ENCODE peak calls at places on chromosomes 5 and 9, in six cellular contexts. P is CD8-positive, alpha-beta memory T cell; M is HCT116; C is thyroid gland; X is lower lobe of right lung; G is SJSA1. O is an unnamed sample.

GRCh38 chr5:50406874-50407273 is 34.2 kb downstream of the EMB start:
- DNase-seq in P (no peak), M (no peak), C (peak; percentile 10), X (no peak), G (no peak), O (no peak)

GRCh38 chr9:116658265-116658664 is 28.8 kb upstream of the TRIM32 start:
- DNase-seq in P (no peak), M (no peak), C (no peak), X (no peak), G (no peak), O (no peak)

GRCh38 chr9:130900701-130901497 is 4.3 kb upstream of the QRFP start:
- DNase-seq in P (no peak), M (no peak), C (no peak), X (no peak), G (no peak), O (no peak)

GRCh38 chr9:97811534-97812246 is 41.3 kb upstream of the FOXE1 start:
- DNase-seq in P (no peak), M (no peak), C (peak; percentile 54), X (no peak), G (peak; percentile 74), O (peak; percentile 42)

GRCh38 chr5:13945271-13945670 is 783 bp upstream of the DNAH5 start:
- DNase-seq in P (no peak), M (no peak), C (no peak), X (no peak), G (no peak), O (no peak)

GRCh38 chr9:7009065-7009464 is 251.3 kb downstream of the KDM4C start:
- DNase-seq in P (no peak), M (no peak), C (no peak), X (no peak), G (no peak), O (no peak)

GRCh38 chr5:107951322-107951721 is 280.6 kb upstream of the EFNA5 start:
- DNase-seq in P (no peak), M (no peak), C (peak; percentile 36), X (no peak), G (no peak), O (no peak)

GRCh38 chr5:33558489-33558888 is 117.7 kb downstream of the TARS1 start:
- DNase-seq in P (no peak), M (no peak), C (no peak), X (no peak), G (no peak), O (no peak)

GRCh38 chr9:121735065-121735791 is 83.8 kb downstream of the DAB2IP start:
- DNase-seq in P (no peak), M (no peak), C (no peak), X (no peak), G (no peak), O (peak; percentile 85)
- H3K27ac ChIP-seq in P (no peak overlapping the region), M (peak overlapping the region; percentile 41), C (peak overlapping the region; percentile 64), X (peak overlapping the region; percentile 89), G (no peak overlapping the region), O (peak overlapping the region; percentile 37)

GRCh38 chr9:76213751-76214150 is 180.5 kb downstream of the RFK start:
- DNase-seq in P (no peak), M (no peak), C (no peak), X (no peak), G (peak; percentile 39), O (no peak)
- H3K4me3 ChIP-seq in P (no peak overlapping the region), M (no peak overlapping the region), C (no peak overlapping the region), X (no peak overlapping the region), G (no peak overlapping the region), O (no peak overlapping the region)

DNA sequence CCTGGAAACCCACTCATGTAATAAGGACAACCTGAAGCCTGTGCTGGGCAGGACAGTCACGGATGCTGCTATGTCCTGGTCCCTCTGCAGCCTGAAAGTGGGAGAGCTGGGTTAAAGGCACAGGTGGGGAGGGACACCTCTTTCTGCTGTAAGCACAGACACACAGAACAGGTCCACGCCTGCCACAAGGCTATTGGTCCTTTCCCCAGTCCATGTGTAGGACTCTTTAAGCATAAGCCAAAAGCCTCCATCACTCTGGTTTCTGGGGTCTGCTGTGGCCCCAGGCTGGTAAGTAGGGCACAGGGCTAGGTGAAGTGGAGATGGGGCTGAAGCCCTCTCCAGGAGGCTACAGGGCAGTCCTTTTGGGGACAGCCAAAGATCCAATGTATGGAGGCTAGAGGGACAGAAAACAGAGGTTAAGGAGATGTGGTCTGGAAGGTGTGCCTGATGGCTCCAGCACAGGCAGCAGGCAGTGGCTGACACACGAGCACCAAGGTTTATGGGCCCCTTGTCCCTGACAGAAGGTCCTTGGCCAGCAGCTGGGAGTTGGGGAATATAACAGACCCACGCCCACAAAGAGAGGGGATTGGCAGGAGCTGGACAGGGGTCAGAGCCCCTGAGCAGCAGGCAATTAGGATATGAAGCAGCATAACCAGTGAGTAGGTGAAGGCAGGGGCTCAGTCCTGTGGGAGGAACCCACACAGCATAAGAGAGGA is 203.6 kb upstream of the MVB12B start:
- DNase-seq in P (no peak), M (no peak), C (no peak), X (no peak), G (no peak), O (no peak)
- H3K27me3 ChIP-seq in P (no peaks in the 10 kb centered on the region), M (peaks cover 46% of the 10 kb centered on the region), C (no peaks in the 10 kb centered on the region), X (no peaks in the 10 kb centered on the region), G (peaks cover 12% of the 10 kb centered on the region), O (no peaks in the 10 kb centered on the region)

GRCh38 chr9:68800836-68801235 is 95.8 kb downstream of the PIP5K1B start:
- DNase-seq in P (no peak), M (no peak), C (no peak), X (no peak), G (no peak), O (no peak)
- H3K27ac ChIP-seq in P (no peak overlapping the region), M (no peak overlapping the region), C (no peak overlapping the region), X (no peak overlapping the region), G (no peak overlapping the region), O (no peak overlapping the region)

GRCh38 chr9:3962467-3962866 is 337.4 kb downstream of the GLIS3 start:
- DNase-seq in P (no peak), M (no peak), C (no peak), X (no peak), G (peak; percentile 82), O (peak; percentile 41)
- H3K4me3 ChIP-seq in P (no peak overlapping the region), M (no peak overlapping the region), C (no peak overlapping the region), X (no peak overlapping the region), G (no peak overlapping the region), O (no peak overlapping the region)

DNA sequence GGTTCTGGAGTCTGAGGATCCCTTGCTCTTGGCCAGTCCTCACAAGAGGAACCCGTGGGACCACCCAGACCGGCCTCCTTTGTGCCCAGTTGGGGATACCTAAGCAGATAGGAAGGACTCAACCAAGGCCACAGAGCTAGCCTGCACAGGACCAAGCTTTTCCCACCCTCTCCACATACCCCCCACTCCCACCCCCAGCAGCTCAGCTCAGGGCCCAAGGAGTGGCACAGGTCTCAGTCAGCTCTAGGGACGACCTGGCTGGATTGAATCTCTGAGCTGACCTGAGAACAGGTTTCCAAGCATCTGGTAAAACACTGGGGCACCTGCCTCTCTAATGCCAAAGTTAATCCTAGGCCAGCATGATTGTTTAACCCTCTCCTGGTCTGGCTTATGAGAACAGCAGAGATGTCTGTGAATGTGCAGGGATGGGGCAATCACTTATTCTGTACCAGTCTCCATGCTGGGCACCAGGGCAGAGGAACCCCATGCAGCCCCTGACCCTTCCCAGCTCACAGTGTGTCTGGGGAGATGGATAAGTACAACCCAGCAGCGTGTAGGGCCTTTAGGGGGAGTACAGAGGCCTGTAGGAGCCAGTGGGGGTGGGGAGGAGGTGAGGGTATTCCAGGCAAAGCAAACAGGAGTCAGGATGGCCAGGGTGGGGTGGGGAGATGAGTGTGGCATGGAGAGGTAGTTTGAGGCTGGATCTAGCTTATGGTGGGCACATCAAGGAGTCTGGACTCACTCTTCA is 605 bp upstream of the KIF12 start:
- DNase-seq in P (no peak), M (no peak), C (no peak), X (no peak), G (no peak), O (no peak)
- H3K27me3 ChIP-seq in P (peaks cover 10% of the 10 kb centered on the region), M (no peaks in the 10 kb centered on the region), C (no peaks in the 10 kb centered on the region), X (peaks cover 22% of the 10 kb centered on the region), G (no peaks in the 10 kb centered on the region), O (peaks cover 12% of the 10 kb centered on the region)

O was measured in brain microvascular endothelial cell.